ENCODE peak calls at places on chromosome 12, in four cellular contexts. V is amygdala, S is NCI-H774, W is GM12865. Q is an unnamed sample.

GRCh38 chr12:24960222-24960855 is 11.4 kb upstream of the BCAT1 start:
- DNase-seq in V (no peak), W (peak; percentile 73), S (no peak), Q (no peak)

GRCh38 chr12:120316798-120317257 is 10.8 kb downstream of the PLA2G1B start:
- DNase-seq in V (no peak), S (no peak), W (no peak), Q (no peak)

GRCh38 chr12:3872800-3873636 is at the start of gene PARP11:
- DNase-seq in S (peak; percentile 98), W (peak; percentile 97), V (peak; percentile 96), Q (peak; percentile 95)

GRCh38 chr12:13087766-13088165 is 15.7 kb downstream of the GSG1 start:
- DNase-seq in W (no peak), V (no peak), S (no peak), Q (no peak)

GRCh38 chr12:94749890-94750289 is 99.5 kb upstream of the TMCC3 start:
- DNase-seq in W (no peak), S (no peak), V (no peak), Q (no peak)

GRCh38 chr12:7162691-7163114 is 26.8 kb upstream of the PEX5 start:
- DNase-seq in S (peak; percentile 87), W (peak; percentile 18), V (no peak), Q (peak; percentile 74)

GRCh38 chr12:46292754-46293402 is 24.0 kb upstream of the SLC38A1 start:
- DNase-seq in S (no peak), W (no peak), V (no peak), Q (no peak)

GRCh38 chr12:101670007-101670671 is 27.3 kb upstream of the CHPT1 start:
- DNase-seq in W (peak; percentile 46), S (no peak), V (no peak), Q (no peak)

GRCh38 chr12:81077329-81077685 is 572 bp upstream of the ACSS3 start:
- DNase-seq in V (peak; percentile 1), W (no peak), S (peak; percentile 77), Q (no peak)

GRCh38 chr12:115857923-115858322 is 419.6 kb downstream of the MED13L start:
- DNase-seq in S (no peak), W (no peak), V (no peak), Q (no peak)

GRCh38 chr12:74963304-74963703 is 246.3 kb downstream of the KCNC2 start:
- DNase-seq in W (no peak), V (no peak), S (no peak), Q (no peak)

GRCh38 chr12:62764251-62764650 is 170.7 kb downstream of the PPM1H start:
- DNase-seq in V (no peak), S (no peak), W (no peak), Q (no peak)

GRCh38 chr12:117038023-117038680 is 61.1 kb downstream of the TESC start:
- DNase-seq in V (no peak), W (no peak), S (no peak), Q (no peak)

GRCh38 chr12:122730215-122731014 is at the start of gene HCAR1:
- DNase-seq in V (no peak), W (peak; percentile 32), S (peak; percentile 27), Q (no peak)

GRCh38 chr12:104357431-104357952 is 54.0 kb downstream of the EID3 start:
- DNase-seq in V (no peak), W (no peak), S (no peak), Q (no peak)

GRCh38 chr12:102645968-102646367 is 165.6 kb upstream of the IGF1 start:
- DNase-seq in S (no peak), W (no peak), V (no peak), Q (no peak)

GRCh38 chr12:77001181-77001758 is 64.1 kb downstream of the E2F7 start:
- DNase-seq in S (peak; percentile 81), W (no peak), V (no peak), Q (no peak)

GRCh38 chr12:72747460-72747859 is 475.3 kb downstream of the TRHDE start:
- DNase-seq in S (no peak), V (no peak), W (no peak), Q (no peak)

GRCh38 chr12:122891661-122892525 is 4.0 kb downstream of the VPS37B start:
- DNase-seq in S (no peak), V (no peak), W (no peak), Q (no peak)

GRCh38 chr12:93453633-93454032 is 11.9 kb upstream of the UBE2N start:
- DNase-seq in S (no peak), W (no peak), V (no peak), Q (no peak)

GRCh38 chr12:125606312-125606711 is 541.1 kb downstream of the AACS start:
- DNase-seq in V (no peak), S (no peak), W (no peak), Q (no peak)

GRCh38 chr12:480831-481230 is 21.1 kb downstream of the B4GALNT3 start:
- DNase-seq in W (no peak), S (no peak), V (no peak), Q (no peak)